ENCODE peak calls at places on chromosomes 5 and 9, in four cellular contexts. X, T, M and R are unnamed samples.
A peak's percentile ranks its signal among the peaks of the same experiment; 100 is the strongest.

GRCh38 chr5:62340392-62340791 is 34.4 kb downstream of the KIF2A start:
- DNase-seq in X (no peak), T (peak; percentile 39), M (peak; percentile 32), R (peak; percentile 28)

GRCh38 chr5:124599048-124599973 is 147.1 kb downstream of the ZNF608 start:
- DNase-seq in X (peak; percentile 13), T (peak; percentile 96), M (no peak), R (peak; percentile 56)

GRCh38 chr5:171201285-171201684 is 107.8 kb upstream of the TLX3 start:
- DNase-seq in X (no peak), T (no peak), M (no peak), R (peak; percentile 49)

GRCh38 chr5:72232838-72233237 is 87.2 kb downstream of the MRPS27 start:
- DNase-seq in X (no peak), T (no peak), M (no peak), R (no peak)

GRCh38 chr5:149450199-149450598 is 71.1 kb upstream of the IL17B start:
- DNase-seq in X (no peak), T (no peak), M (no peak), R (no peak)

GRCh38 chr5:179120421-179120861 is 60.3 kb downstream of the ZNF354C start:
- DNase-seq in X (no peak), T (no peak), M (no peak), R (no peak)

GRCh38 chr9:77997611-77998349 is 33.8 kb downstream of the GNAQ start:
- DNase-seq in X (no peak), T (no peak), M (no peak), R (peak; percentile 77)

GRCh38 chr5:109743770-109744212 is 54.1 kb downstream of the MAN2A1 start:
- DNase-seq in X (no peak), T (peak; percentile 6), M (peak; percentile 31), R (no peak)

GRCh38 chr9:15642369-15642962 is 89.6 kb downstream of the CCDC171 start:
- DNase-seq in X (no peak), T (peak; percentile 50), M (no peak), R (peak; percentile 33)

GRCh38 chr5:75375414-75375813 is 38.4 kb downstream of the HMGCR start:
- DNase-seq in X (no peak), T (no peak), M (no peak), R (no peak)

GRCh38 chr5:75654693-75655315 is 43.6 kb downstream of the ANKDD1B start:
- DNase-seq in X (no peak), T (no peak), M (no peak), R (no peak)

GRCh38 chr5:124511791-124512190 is 234.6 kb downstream of the ZNF608 start:
- DNase-seq in X (no peak), T (no peak), M (no peak), R (no peak)

GRCh38 chr9:12775963-12776774 is 1.3 kb downstream of the LURAP1L start:
- DNase-seq in X (no peak), T (peak; percentile 88), M (peak; percentile 14), R (peak; percentile 81)

GRCh38 chr5:171342362-171343111 is 33.5 kb downstream of the TLX3 start:
- DNase-seq in X (no peak), T (peak; percentile 52), M (peak; percentile 60), R (peak; percentile 73)

GRCh38 chr5:147037517-147038205 is 159.1 kb upstream of the PPP2R2B start:
- DNase-seq in X (no peak), T (no peak), M (no peak), R (no peak)

GRCh38 chr5:4252322-4252721 is 656.7 kb downstream of the IRX1 start:
- DNase-seq in X (no peak), T (no peak), M (no peak), R (no peak)

GRCh38 chr9:126205260-126205659 is 121.4 kb upstream of the MVB12B start:
- DNase-seq in X (no peak), T (no peak), M (no peak), R (peak; percentile 34)

GRCh38 chr5:36414869-36415282 is 113.2 kb upstream of the RANBP3L start:
- DNase-seq in X (no peak), T (peak; percentile 24), M (peak; percentile 42), R (peak; percentile 26)
- TF ChIP-seq NFIC in X (no peak), T (no peak), M (no peak), R (no peak)

GRCh38 chr5:78953092-78953800 is 31.9 kb downstream of the ARSB start:
- DNase-seq in X (no peak), T (no peak), M (no peak), R (no peak)
- TF ChIP-seq NFIC in X (peak; percentile 60), T (no peak), M (no peak), R (no peak)

DNA sequence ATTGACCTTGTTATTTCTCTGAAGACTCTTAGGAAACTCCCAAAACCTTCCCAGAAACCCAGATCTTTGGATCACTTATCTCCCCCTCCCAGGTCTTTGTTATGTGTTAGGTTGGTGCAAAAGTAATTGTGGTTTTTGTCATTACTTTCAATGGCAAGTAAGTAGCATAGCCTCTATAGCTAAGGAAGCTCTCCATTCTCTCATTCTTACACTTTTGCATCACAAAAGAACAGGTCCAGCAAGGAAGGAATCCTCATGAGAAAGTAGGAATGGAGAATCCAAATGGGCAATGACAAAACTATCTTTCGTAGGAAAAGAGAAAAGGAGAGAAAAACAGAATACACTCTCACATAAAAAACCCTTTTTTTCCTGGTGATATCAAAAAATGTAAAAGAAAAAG is 81.3 kb upstream of the ELAVL2 start:
- DNase-seq in X (no peak), T (no peak), M (no peak), R (no peak)
- TF ChIP-seq NFIC in X (no peak), T (no peak), M (no peak), R (no peak)

GRCh38 chr5:156913719-156914370 is 49.2 kb downstream of the TIMD4 start:
- DNase-seq in X (peak; percentile 68), T (no peak), M (no peak), R (no peak)
- TF ChIP-seq NFIC in X (peak; percentile 17), T (no peak), M (no peak), R (no peak)

GRCh38 chr5:89377752-89378455 is 494.9 kb upstream of the MEF2C start:
- DNase-seq in X (no peak), T (no peak), M (no peak), R (no peak)
- TF ChIP-seq NFIC in X (no peak), T (no peak), M (no peak), R (no peak)

GRCh38 chr5:95942968-95943367 is 18.7 kb downstream of the ELL2 start:
- DNase-seq in X (no peak), T (no peak), M (no peak), R (no peak)

GRCh38 chr5:95940758-95941682 is 20.6 kb downstream of the ELL2 start:
- DNase-seq in X (no peak), T (no peak), M (no peak), R (peak; percentile 8)

GRCh38 chr5:95942414-95942813 is 19.2 kb downstream of the ELL2 start:
- DNase-seq in X (no peak), T (no peak), M (no peak), R (no peak)

GRCh38 chr5:95939465-95939864 is 22.2 kb downstream of the ELL2 start:
- DNase-seq in X (no peak), T (no peak), M (no peak), R (no peak)

DNA sequence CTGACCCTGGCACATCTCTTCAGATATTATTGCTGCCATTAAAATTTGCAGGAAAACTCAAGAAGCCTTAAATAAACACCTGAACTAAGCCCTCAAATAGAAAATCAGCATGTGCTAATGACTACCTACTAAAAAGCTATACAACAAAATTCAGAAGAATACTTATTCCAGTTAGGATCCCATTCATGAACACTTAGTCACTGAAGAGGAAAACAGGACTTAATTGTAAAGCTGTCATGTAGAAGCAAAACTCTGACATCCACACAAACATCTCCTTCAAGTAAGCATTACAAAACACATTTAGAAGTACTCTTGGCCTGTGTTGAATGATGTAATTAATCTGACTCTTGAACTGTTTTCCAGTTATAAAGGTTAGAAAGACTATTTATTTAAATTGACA is 19.9 kb downstream of the ELL2 start:
- DNase-seq in X (no peak), T (no peak), M (no peak), R (no peak)
- TF ChIP-seq NFIC in X (no peak), T (no peak), M (no peak), R (no peak)

GRCh38 chr9:123486431-123486830 is 130.4 kb downstream of the CRB2 start:
- DNase-seq in X (no peak), T (no peak), M (no peak), R (no peak)

GRCh38 chr9:123483191-123483803 is 127.3 kb downstream of the CRB2 start:
- DNase-seq in X (no peak), T (no peak), M (no peak), R (no peak)

GRCh38 chr9:123482295-123482970 is 126.4 kb downstream of the CRB2 start:
- DNase-seq in X (no peak), T (peak; percentile 31), M (no peak), R (no peak)

GRCh38 chr9:123481209-123481865 is 125.3 kb downstream of the CRB2 start:
- DNase-seq in X (no peak), T (no peak), M (no peak), R (no peak)

DNA sequence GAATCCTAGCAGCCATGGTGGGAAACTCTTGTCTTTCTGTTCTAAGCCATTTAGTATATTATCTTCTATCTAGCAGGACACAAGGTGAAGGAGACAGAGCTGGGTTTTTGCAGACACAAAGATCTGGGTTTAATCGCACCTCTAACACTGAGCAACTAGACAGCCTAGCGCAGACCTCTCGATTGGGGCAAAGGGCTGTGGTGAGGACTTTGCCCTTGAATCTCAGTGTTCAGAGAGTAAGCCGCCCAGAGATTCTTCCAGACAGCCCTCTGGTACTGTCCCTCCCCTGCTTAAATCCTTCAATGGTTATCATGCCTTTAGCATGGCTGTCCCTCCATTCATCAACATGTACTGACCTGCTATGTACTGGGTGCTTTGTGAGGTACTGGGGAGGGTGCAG is 128.1 kb downstream of the CRB2 start:
- DNase-seq in X (no peak), T (peak; percentile 46), M (no peak), R (no peak)
- TF ChIP-seq NFIC in X (no peak), T (no peak), M (no peak), R (no peak)

DNA sequence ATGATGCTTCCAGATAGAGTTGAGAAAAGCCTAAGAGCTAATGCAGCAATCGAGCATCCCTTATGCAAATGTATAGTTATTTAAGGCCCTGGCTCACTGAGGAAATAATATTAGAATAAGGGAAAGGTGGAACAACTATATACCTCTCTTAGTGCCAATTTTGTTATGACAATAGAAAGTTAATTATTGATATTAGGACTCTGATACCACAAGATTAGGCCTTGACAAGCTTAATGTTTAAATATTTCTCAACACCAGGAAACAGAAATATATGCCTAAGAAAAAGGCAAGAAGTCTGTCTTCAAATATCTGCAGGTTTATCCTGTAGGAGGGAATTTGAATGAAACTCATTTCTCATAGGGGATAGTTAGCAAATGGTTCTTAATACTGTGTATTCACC is 370.9 kb downstream of the PRELID2 start:
- DNase-seq in X (no peak), T (no peak), M (no peak), R (no peak)
- TF ChIP-seq NFIC in X (no peak), T (no peak), M (no peak), R (no peak)